ENCODE peak calls at places on chromosomes 5 and 9, in nine cellular contexts. S, C, H, V, L, X, T, J and P are unnamed samples.
A peak's percentile ranks its signal among the peaks of the same experiment; 100 is the strongest.

GRCh38 chr9:117414906-117415583 is at the start of gene ASTN2:
- DNase-seq in H (no peak), V (no peak), S (no peak), J (no peak), X (peak; percentile 6), L (no peak), C (peak; percentile 17), T (no peak), P (no peak)

GRCh38 chr5:96194597-96194996 is 232.9 kb upstream of the ELL2 start:
- DNase-seq in S (no peak), H (no peak), X (no peak), L (no peak), J (no peak), V (no peak), T (no peak), C (no peak), P (no peak)

GRCh38 chr5:118533166-118533565 is 455.2 kb downstream of the DTWD2 start:
- DNase-seq in J (no peak), T (no peak), X (no peak), S (no peak), L (no peak), H (peak; percentile 62), C (no peak), V (no peak), P (no peak)

GRCh38 chr9:73014011-73014410 is 61.2 kb upstream of the ALDH1A1 start:
- DNase-seq in H (no peak), V (no peak), J (no peak), L (no peak), S (no peak), T (no peak), X (no peak), C (peak; percentile 41), P (no peak)

GRCh38 chr5:180689071-180689694 is 39.8 kb upstream of the FLT4 start:
- DNase-seq in L (no peak), S (peak; percentile 27), V (no peak), C (no peak), T (no peak), J (no peak), X (no peak), H (no peak), P (no peak)

GRCh38 chr5:130471-131175 is 38.7 kb downstream of the PLEKHG4B start:
- DNase-seq in L (peak; percentile 63), C (no peak), T (peak; percentile 30), V (no peak), J (peak; percentile 77), H (no peak), X (no peak), S (no peak), P (peak; percentile 53)

GRCh38 chr5:106637275-106637674 is 1033.5 kb downstream of the EFNA5 start:
- DNase-seq in C (no peak), J (no peak), T (no peak), X (no peak), L (peak; percentile 4), H (no peak), S (no peak), V (no peak), P (no peak)

GRCh38 chr9:118364266-118365075 is 660.3 kb downstream of the TLR4 start:
- DNase-seq in V (no peak), J (no peak), T (no peak), S (no peak), L (no peak), X (peak; percentile 8), H (no peak), C (no peak), P (no peak)

GRCh38 chr5:147057051-147057450 is 177.8 kb upstream of the STK32A start:
- DNase-seq in S (no peak), L (no peak), H (no peak), V (no peak), T (no peak), J (no peak), X (no peak), C (no peak), P (no peak)